ENCODE peak calls at places on chromosomes 12 and 14, in seven cellular contexts. One of them, this sample, is unnamed.

GRCh38 chr12:78118036-78118435 is 287.3 kb downstream of the NAV3 start:
- DNase-seq in Peyer's patch: no peak
- DNase-seq in adrenal gland: peak; percentile 53
- DNase-seq in A549: peak; percentile 16
- DNase-seq in testis: no peak
- DNase-seq in body of pancreas: no peak
- DNase-seq in sigmoid colon: no peak
- DNase-seq in this sample: no peak

GRCh38 chr14:64465856-64466554 is 706 bp downstream of the AKAP5 start:
- DNase-seq in adrenal gland: peak; percentile 62
- DNase-seq in A549: peak; percentile 31
- DNase-seq in testis: peak; percentile 29
- DNase-seq in sigmoid colon: no peak
- DNase-seq in Peyer's patch: no peak
- DNase-seq in body of pancreas: peak; percentile 30
- DNase-seq in this sample: peak; percentile 45

GRCh38 chr12:88925370-88925915 is 345.2 kb upstream of the KITLG start:
- DNase-seq in A549: no peak
- DNase-seq in testis: no peak
- DNase-seq in Peyer's patch: no peak
- DNase-seq in adrenal gland: no peak
- DNase-seq in body of pancreas: no peak
- DNase-seq in sigmoid colon: no peak
- DNase-seq in this sample: no peak

GRCh38 chr14:56648508-56649301 is 69.1 kb downstream of the TMEM260 start:
- DNase-seq in body of pancreas: no peak
- DNase-seq in testis: no peak
- DNase-seq in adrenal gland: no peak
- DNase-seq in Peyer's patch: no peak
- DNase-seq in A549: no peak
- DNase-seq in sigmoid colon: no peak
- DNase-seq in this sample: no peak

GRCh38 chr14:65223636-65224035 is 121.3 kb upstream of the MAX start:
- DNase-seq in Peyer's patch: no peak
- DNase-seq in sigmoid colon: no peak
- DNase-seq in testis: no peak
- DNase-seq in adrenal gland: peak; percentile 40
- DNase-seq in body of pancreas: no peak
- DNase-seq in A549: no peak
- DNase-seq in this sample: no peak

GRCh38 chr12:64780531-64781373 is 21.5 kb upstream of the GNS start:
- DNase-seq in testis: peak; percentile 63
- DNase-seq in body of pancreas: peak; percentile 91
- DNase-seq in Peyer's patch: peak; percentile 84
- DNase-seq in adrenal gland: peak; percentile 56
- DNase-seq in sigmoid colon: peak; percentile 64
- DNase-seq in A549: peak; percentile 33
- DNase-seq in this sample: peak; percentile 13

GRCh38 chr14:77113644-77114043 is 15.6 kb downstream of the CIPC start:
- DNase-seq in testis: no peak
- DNase-seq in body of pancreas: no peak
- DNase-seq in adrenal gland: no peak
- DNase-seq in sigmoid colon: no peak
- DNase-seq in A549: no peak
- DNase-seq in Peyer's patch: peak; percentile 81
- DNase-seq in this sample: no peak

GRCh38 chr12:57046947-57047890 is 2.7 kb downstream of the MYO1A start:
- DNase-seq in Peyer's patch: no peak
- DNase-seq in A549: no peak
- DNase-seq in adrenal gland: peak; percentile 45
- DNase-seq in testis: no peak
- DNase-seq in body of pancreas: no peak
- DNase-seq in sigmoid colon: no peak
- DNase-seq in this sample: no peak

GRCh38 chr12:47742253-47742825 is 16.3 kb downstream of the RAPGEF3 start:
- DNase-seq in testis: peak; percentile 74
- DNase-seq in body of pancreas: peak; percentile 72
- DNase-seq in sigmoid colon: no peak
- DNase-seq in A549: peak; percentile 67
- DNase-seq in adrenal gland: peak; percentile 78
- DNase-seq in Peyer's patch: peak; percentile 81
- DNase-seq in this sample: peak; percentile 66

GRCh38 chr12:96513681-96514080 is 24.3 kb downstream of the CFAP54 start:
- DNase-seq in body of pancreas: no peak
- DNase-seq in A549: no peak
- DNase-seq in testis: no peak
- DNase-seq in sigmoid colon: no peak
- DNase-seq in Peyer's patch: no peak
- DNase-seq in adrenal gland: no peak
- DNase-seq in this sample: no peak

GRCh38 chr14:96741151-96741977 is 55.8 kb upstream of the VRK1 start:
- DNase-seq in adrenal gland: peak; percentile 71
- DNase-seq in body of pancreas: peak; percentile 67
- DNase-seq in testis: peak; percentile 79
- DNase-seq in A549: peak; percentile 39
- DNase-seq in sigmoid colon: peak; percentile 67
- DNase-seq in Peyer's patch: peak; percentile 77
- DNase-seq in this sample: peak; percentile 74

GRCh38 chr12:67651380-67651695 is 2.8 kb downstream of the DYRK2 start:
- DNase-seq in adrenal gland: no peak
- DNase-seq in sigmoid colon: no peak
- DNase-seq in testis: no peak
- DNase-seq in A549: peak; percentile 46
- DNase-seq in Peyer's patch: no peak
- DNase-seq in body of pancreas: no peak
- DNase-seq in this sample: peak; percentile 27

GRCh38 chr14:24801024-24801423 is 167.0 kb upstream of the GZMB start:
- DNase-seq in adrenal gland: no peak
- DNase-seq in sigmoid colon: no peak
- DNase-seq in body of pancreas: no peak
- DNase-seq in A549: no peak
- DNase-seq in Peyer's patch: no peak
- DNase-seq in testis: no peak
- DNase-seq in this sample: no peak

GRCh38 chr12:121793836-121794531 is 496 bp upstream of the RHOF start:
- DNase-seq in body of pancreas: peak; percentile 92
- DNase-seq in A549: peak; percentile 96
- DNase-seq in sigmoid colon: peak; percentile 96
- DNase-seq in Peyer's patch: peak; percentile 97
- DNase-seq in adrenal gland: peak; percentile 96
- DNase-seq in testis: peak; percentile 91
- DNase-seq in this sample: peak; percentile 96

GRCh38 chr12:121796855-121797751 is 3.6 kb upstream of the RHOF start:
- DNase-seq in A549: peak; percentile 96
- DNase-seq in testis: peak; percentile 96
- DNase-seq in Peyer's patch: peak; percentile 98
- DNase-seq in sigmoid colon: peak; percentile 96
- DNase-seq in adrenal gland: peak; percentile 98
- DNase-seq in body of pancreas: peak; percentile 100
- DNase-seq in this sample: peak; percentile 82

GRCh38 chr12:121793501-121793835 is at the start of gene RHOF:
- DNase-seq in body of pancreas: peak; percentile 54
- DNase-seq in sigmoid colon: no peak
- DNase-seq in Peyer's patch: peak; percentile 78
- DNase-seq in adrenal gland: no peak
- DNase-seq in testis: no peak
- DNase-seq in A549: no peak
- DNase-seq in this sample: peak; percentile 75

GRCh38 chr12:121794532-121795028 is 1.1 kb upstream of the RHOF start:
- DNase-seq in A549: no peak
- DNase-seq in Peyer's patch: no peak
- DNase-seq in body of pancreas: peak; percentile 52
- DNase-seq in sigmoid colon: peak; percentile 83
- DNase-seq in testis: no peak
- DNase-seq in adrenal gland: peak; percentile 78
- DNase-seq in this sample: no peak

GRCh38 chr12:121795029-121795977 is 1.8 kb upstream of the RHOF start:
- DNase-seq in Peyer's patch: peak; percentile 95
- DNase-seq in body of pancreas: peak; percentile 94
- DNase-seq in adrenal gland: peak; percentile 97
- DNase-seq in sigmoid colon: peak; percentile 94
- DNase-seq in A549: peak; percentile 90
- DNase-seq in testis: peak; percentile 94
- DNase-seq in this sample: peak; percentile 94
- TF ChIP-seq POLR2A in Peyer's patch: peak; percentile 16
- TF ChIP-seq POLR2A in body of pancreas: no peak
- TF ChIP-seq POLR2A in adrenal gland: no peak
- TF ChIP-seq POLR2A in sigmoid colon: no peak
- TF ChIP-seq POLR2A in A549: no peak
- TF ChIP-seq POLR2A in testis: no peak
- TF ChIP-seq POLR2A in this sample: peak; percentile 37

DNA sequence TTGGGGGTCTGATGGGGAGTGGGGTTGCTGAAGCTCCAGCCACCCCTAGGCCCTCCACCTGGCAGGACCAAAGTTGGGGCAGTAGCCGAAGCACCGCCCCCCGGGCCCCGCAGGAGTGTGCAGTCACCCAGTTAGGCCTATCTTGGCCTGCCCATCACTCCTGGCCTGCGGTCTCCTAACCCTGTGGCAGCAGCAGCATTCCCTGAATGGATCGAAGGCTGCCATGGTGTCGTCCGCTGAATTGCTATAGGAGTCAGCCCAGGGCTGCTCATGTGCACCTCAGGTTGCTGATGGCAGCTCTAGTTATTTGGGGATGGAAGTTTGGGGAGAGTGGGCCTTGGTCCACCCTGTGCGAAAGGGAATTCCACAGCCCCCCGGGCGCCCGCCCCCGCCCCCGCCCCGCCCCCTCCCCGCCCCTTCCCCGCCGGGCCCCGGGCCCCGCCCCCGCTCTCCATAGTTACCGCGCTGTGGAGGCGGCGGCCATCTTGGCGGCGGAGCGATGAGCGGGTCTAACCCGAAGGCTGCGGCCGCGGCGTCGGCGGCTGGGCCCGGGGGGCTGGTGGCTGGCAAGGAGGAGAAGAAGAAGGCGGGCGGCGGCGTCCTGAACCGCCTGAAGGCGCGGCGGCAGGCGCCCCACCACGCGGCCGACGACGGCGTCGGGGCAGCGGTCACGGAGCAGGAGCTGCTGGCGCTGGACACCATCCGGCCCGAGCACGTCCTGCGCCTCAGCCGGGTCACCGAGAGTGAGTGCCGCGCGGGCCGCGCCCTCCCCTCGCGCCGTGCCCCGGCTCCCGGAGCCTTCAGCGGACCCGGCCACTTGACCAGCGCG is at the start of gene UNC119B:
- DNase-seq in A549: peak; percentile 52
- DNase-seq in sigmoid colon: peak; percentile 73
- DNase-seq in testis: peak; percentile 83
- DNase-seq in body of pancreas: peak; percentile 75
- DNase-seq in Peyer's patch: peak; percentile 85
- DNase-seq in adrenal gland: peak; percentile 72
- DNase-seq in this sample: peak; percentile 79
- TF ChIP-seq POLR2A in A549: peak; percentile 82
- TF ChIP-seq POLR2A in sigmoid colon: no peak
- TF ChIP-seq POLR2A in testis: no peak
- TF ChIP-seq POLR2A in body of pancreas: peak; percentile 30
- TF ChIP-seq POLR2A in Peyer's patch: peak; percentile 14
- TF ChIP-seq POLR2A in adrenal gland: no peak
- TF ChIP-seq POLR2A in this sample: peak; percentile 27

DNA sequence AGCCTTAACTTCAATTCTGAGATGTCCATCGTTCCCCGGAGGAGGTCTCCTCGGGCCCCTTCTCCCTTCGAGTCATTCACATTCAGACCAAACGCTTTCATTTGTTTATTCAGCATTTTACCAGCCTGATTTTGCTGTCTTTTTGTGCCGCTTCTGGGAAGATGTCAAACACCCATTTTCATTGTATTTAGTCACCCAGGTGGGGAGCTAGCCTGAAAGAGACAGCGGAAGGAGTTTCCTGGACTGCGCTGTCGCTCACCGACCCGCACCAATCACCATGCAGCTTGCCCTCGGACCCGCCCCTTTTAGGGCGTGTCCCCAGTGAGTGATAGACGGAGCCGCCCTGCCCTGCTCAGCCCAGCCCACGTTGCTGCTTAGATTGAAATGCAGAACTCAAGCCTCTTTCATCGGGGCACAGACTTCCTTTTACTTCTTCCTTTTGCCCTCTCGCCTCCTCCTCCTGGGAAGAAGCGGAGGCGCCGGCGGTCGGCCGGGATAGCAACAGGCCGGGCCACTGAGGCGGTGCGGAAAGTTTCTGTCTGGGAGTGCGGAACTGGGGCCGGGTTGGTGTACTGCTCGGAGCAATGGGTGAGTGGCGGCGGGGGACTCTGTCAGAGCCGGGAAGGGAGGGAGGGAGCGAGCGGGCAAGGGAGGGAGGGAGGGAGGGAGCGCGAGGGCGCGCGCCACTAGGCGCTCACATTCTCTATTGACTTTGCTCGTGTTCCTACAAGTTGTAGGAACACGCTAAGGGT is at the start of gene PAX9:
- DNase-seq in adrenal gland: peak; percentile 79
- DNase-seq in Peyer's patch: peak; percentile 86
- DNase-seq in testis: peak; percentile 93
- DNase-seq in body of pancreas: peak; percentile 91
- DNase-seq in A549: peak; percentile 91
- DNase-seq in sigmoid colon: no peak
- DNase-seq in this sample: peak; percentile 94
- TF ChIP-seq POLR2A in adrenal gland: no peak
- TF ChIP-seq POLR2A in Peyer's patch: no peak
- TF ChIP-seq POLR2A in testis: no peak
- TF ChIP-seq POLR2A in body of pancreas: no peak
- TF ChIP-seq POLR2A in A549: peak; percentile 22
- TF ChIP-seq POLR2A in sigmoid colon: no peak
- TF ChIP-seq POLR2A in this sample: no peak

GRCh38 chr14:21024668-21025373 is at the start of gene NDRG2:
- DNase-seq in sigmoid colon: peak; percentile 94
- DNase-seq in A549: peak; percentile 14
- DNase-seq in Peyer's patch: peak; percentile 90
- DNase-seq in adrenal gland: peak; percentile 86
- DNase-seq in body of pancreas: peak; percentile 91
- DNase-seq in testis: peak; percentile 82
- DNase-seq in this sample: peak; percentile 50

GRCh38 chr14:21025374-21026151 is 702 bp upstream of the NDRG2 start:
- DNase-seq in body of pancreas: peak; percentile 57
- DNase-seq in sigmoid colon: peak; percentile 96
- DNase-seq in adrenal gland: peak; percentile 87
- DNase-seq in testis: peak; percentile 84
- DNase-seq in Peyer's patch: peak; percentile 63
- DNase-seq in A549: no peak
- DNase-seq in this sample: no peak

GRCh38 chr14:21023817-21024667 is 819 bp downstream of the NDRG2 start:
- DNase-seq in sigmoid colon: no peak
- DNase-seq in A549: no peak
- DNase-seq in Peyer's patch: no peak
- DNase-seq in body of pancreas: peak; percentile 39
- DNase-seq in adrenal gland: no peak
- DNase-seq in testis: no peak
- DNase-seq in this sample: no peak

GRCh38 chr14:21026251-21026987 is 1.6 kb upstream of the NDRG2 start:
- DNase-seq in adrenal gland: no peak
- DNase-seq in body of pancreas: no peak
- DNase-seq in sigmoid colon: peak; percentile 82
- DNase-seq in A549: no peak
- DNase-seq in testis: no peak
- DNase-seq in Peyer's patch: no peak
- DNase-seq in this sample: no peak

DNA sequence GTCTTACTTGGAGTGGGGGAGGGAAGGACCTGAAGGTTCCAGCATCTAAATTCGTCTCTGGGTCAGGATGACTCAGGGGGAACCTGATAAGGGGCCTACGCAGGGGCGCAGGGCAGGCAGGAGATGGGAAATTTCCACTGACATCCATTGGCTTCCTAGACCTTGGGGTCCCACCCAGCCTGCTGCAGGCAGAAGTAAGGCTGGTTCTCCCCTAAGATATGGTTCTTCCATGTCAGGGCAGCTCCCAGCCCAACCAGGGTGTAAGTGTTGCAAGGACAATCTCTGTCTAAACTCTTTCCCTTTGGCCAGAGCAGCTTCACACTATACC is 2.1 kb upstream of the NDRG2 start:
- DNase-seq in body of pancreas: no peak
- DNase-seq in A549: no peak
- DNase-seq in adrenal gland: peak; percentile 72
- DNase-seq in Peyer's patch: no peak
- DNase-seq in sigmoid colon: no peak
- DNase-seq in testis: no peak
- DNase-seq in this sample: peak; percentile 21
- TF ChIP-seq POLR2A in body of pancreas: no peak
- TF ChIP-seq POLR2A in A549: no peak
- TF ChIP-seq POLR2A in adrenal gland: no peak
- TF ChIP-seq POLR2A in Peyer's patch: no peak
- TF ChIP-seq POLR2A in sigmoid colon: no peak
- TF ChIP-seq POLR2A in testis: no peak
- TF ChIP-seq POLR2A in this sample: no peak

This sample was measured in erythroblast.